ENCODE peak calls at places on chromosomes 3 and 15, in eight cellular contexts. D is mesendoderm; Z is upper lobe of left lung; I is fibroblast of lung; Y is cardiac muscle cell; B is substantia nigra; G is CD4-positive, CD25-positive, alpha-beta regulatory T cell; U is epithelial cell of prostate. P is an unnamed sample.

GRCh38 chr15:88630141-88630721 is 8.6 kb upstream of the ISG20 start:
- DNase-seq in Y (no peak), Z (peak), I (no peak), G (no peak), D (peak), U (no peak), B (no peak), P (peak)

GRCh38 chr15:89114974-89115373 is 26.7 kb downstream of the ABHD2 start:
- DNase-seq in D (peak), I (peak), Z (no peak), Y (peak), B (no peak), G (no peak), U (no peak), P (no peak)

GRCh38 chr15:34693053-34693744 is 61.6 kb downstream of the GJD2 start:
- DNase-seq in Z (no peak), D (no peak), B (no peak), I (peak), U (no peak), G (no peak), Y (no peak), P (no peak)

GRCh38 chr3:156781310-156782230 is 44.6 kb upstream of the LEKR1 start:
- DNase-seq in G (no peak), U (peak), B (no peak), I (peak), Y (no peak), D (no peak), Z (no peak), P (no peak)

GRCh38 chr15:31318429-31318828 is 8.2 kb upstream of the KLF13 start:
- DNase-seq in I (no peak), G (no peak), Y (no peak), Z (no peak), B (no peak), U (no peak), D (no peak), P (no peak)

GRCh38 chr15:96428742-96429141 is 98.2 kb downstream of the NR2F2 start:
- DNase-seq in U (peak), B (no peak), Y (no peak), I (peak), G (no peak), Z (no peak), D (peak), P (no peak)

GRCh38 chr3:141385386-141386079 is 17.2 kb downstream of the ZBTB38 start:
- DNase-seq in B (no peak), D (no peak), Z (no peak), U (no peak), G (no peak), Y (no peak), I (no peak), P (no peak)

GRCh38 chr15:90062023-90062728 is 40.1 kb downstream of the IDH2 start:
- DNase-seq in G (peak), U (peak), D (peak), Z (peak), B (no peak), I (peak), Y (peak), P (peak)

GRCh38 chr15:67076147-67076843 is 10.9 kb downstream of the SMAD3 start:
- DNase-seq in U (no peak), D (no peak), I (peak), Y (no peak), Z (no peak), G (no peak), B (no peak), P (no peak)

GRCh38 chr3:48698891-48699290 is 13.2 kb upstream of the NCKIPSD start:
- DNase-seq in B (no peak), U (no peak), G (no peak), Z (no peak), Y (no peak), I (no peak), D (no peak), P (no peak)

GRCh38 chr3:133289322-133289721 is 110.5 kb upstream of the BFSP2 start:
- DNase-seq in U (no peak), Y (no peak), Z (no peak), B (no peak), G (no peak), I (no peak), D (no peak), P (no peak)

GRCh38 chr3:133295199-133295901 is 104.5 kb upstream of the BFSP2 start:
- DNase-seq in D (peak), U (peak), Y (no peak), G (no peak), Z (no peak), B (no peak), I (peak), P (no peak)

GRCh38 chr3:133293397-133294107 is 106.3 kb upstream of the BFSP2 start:
- DNase-seq in U (no peak), I (peak), D (no peak), Y (no peak), B (no peak), Z (no peak), G (no peak), P (no peak)

GRCh38 chr3:133294253-133294652 is 105.6 kb upstream of the BFSP2 start:
- DNase-seq in B (no peak), Y (no peak), U (no peak), I (peak), G (no peak), Z (no peak), D (no peak), P (no peak)

GRCh38 chr3:133292251-133292650 is 107.6 kb upstream of the BFSP2 start:
- DNase-seq in B (no peak), I (no peak), U (no peak), Z (no peak), Y (no peak), D (no peak), G (no peak), P (no peak)
- H3K27ac ChIP-seq in B (no peak), I (no peak), U (no peak), Z (no peak), Y (no peak), D (no peak), G (no peak), P (no peak)

GRCh38 chr3:15796771-15797599 is 794 bp downstream of the ANKRD28 start:
- DNase-seq in Y (peak), D (peak), U (peak), Z (no peak), I (peak), B (peak), G (no peak), P (no peak)
- H3K27ac ChIP-seq in Y (peak), D (no peak), U (peak), Z (peak), I (peak), B (peak), G (peak), P (peak)

GRCh38 chr3:32432045-32432710 is 40.5 kb downstream of the CMTM7 start:
- DNase-seq in Z (no peak), G (no peak), I (no peak), Y (no peak), B (no peak), U (no peak), D (no peak), P (no peak)
- H3K27ac ChIP-seq in Z (no peak), G (peak), I (no peak), Y (no peak), B (no peak), U (no peak), D (no peak), P (no peak)

GRCh38 chr15:53974121-53974520 is 4.1 kb upstream of the UNC13C start:
- DNase-seq in D (no peak), G (no peak), U (no peak), B (no peak), I (no peak), Y (no peak), Z (no peak), P (no peak)

GRCh38 chr15:53979051-53979788 is 979 bp downstream of the UNC13C start:
- DNase-seq in Z (no peak), Y (no peak), G (no peak), B (no peak), D (no peak), U (no peak), I (no peak), P (no peak)

GRCh38 chr15:53978248-53978906 is at the start of gene UNC13C:
- DNase-seq in B (no peak), U (no peak), D (peak), Z (peak), Y (peak), I (no peak), G (no peak), P (peak)

GRCh38 chr15:53976844-53977392 is 1.3 kb upstream of the UNC13C start:
- DNase-seq in I (no peak), D (peak), Y (peak), Z (no peak), B (no peak), G (no peak), U (no peak), P (no peak)

GRCh38 chr15:53974813-53975212 is 3.4 kb upstream of the UNC13C start:
- DNase-seq in U (no peak), G (no peak), B (no peak), D (peak), Z (no peak), Y (no peak), I (no peak), P (no peak)
- H3K27ac ChIP-seq in U (no peak), G (no peak), B (no peak), D (no peak), Z (no peak), Y (no peak), I (no peak), P (no peak)

GRCh38 chr15:51866161-51866560 is 36.7 kb downstream of the TMOD3 start:
- DNase-seq in B (no peak), D (no peak), G (no peak), U (no peak), Y (no peak), Z (no peak), I (no peak), P (no peak)

GRCh38 chr15:51861557-51862350 is 32.3 kb downstream of the TMOD3 start:
- DNase-seq in D (no peak), G (peak), U (no peak), B (no peak), I (no peak), Y (no peak), Z (no peak), P (no peak)

GRCh38 chr15:51865291-51865690 is 35.8 kb downstream of the TMOD3 start:
- DNase-seq in B (no peak), I (no peak), Y (no peak), U (no peak), G (no peak), Z (no peak), D (no peak), P (no peak)

GRCh38 chr15:51864408-51865056 is 35.1 kb downstream of the TMOD3 start:
- DNase-seq in Y (no peak), D (no peak), B (no peak), U (peak), Z (no peak), G (no peak), I (peak), P (no peak)

GRCh38 chr15:51863131-51863530 is 33.7 kb downstream of the TMOD3 start:
- DNase-seq in D (no peak), I (no peak), Z (no peak), G (no peak), Y (no peak), U (no peak), B (no peak), P (no peak)
- H3K27ac ChIP-seq in D (no peak), I (no peak), Z (no peak), G (no peak), Y (no peak), U (peak), B (no peak), P (no peak)

GRCh38 chr15:41926184-41927056 is 32.6 kb upstream of the SPTBN5 start:
- DNase-seq in G (no peak), Y (no peak), I (no peak), B (no peak), Z (no peak), U (no peak), D (peak), P (no peak)
- H3K27ac ChIP-seq in G (no peak), Y (no peak), I (no peak), B (no peak), Z (peak), U (peak), D (no peak), P (peak)

GRCh38 chr3:14037211-14037610 is 87.5 kb downstream of the CHCHD4 start:
- DNase-seq in D (no peak), Y (no peak), B (no peak), U (no peak), Z (peak), I (no peak), G (no peak), P (no peak)
- H3K27ac ChIP-seq in D (no peak), Y (no peak), B (no peak), U (no peak), Z (no peak), I (no peak), G (no peak), P (no peak)